ENCODE peak calls at places on chromosome 12, in six cellular contexts. C is AG04450, X is left ventricle myocardium inferior, R is neural progenitor cell, V is tibial artery, J is sigmoid colon. Y is an unnamed sample. For H3K9me3, the result is how much of the 10 kb centered on the place peaks cover.

GRCh38 chr12:107894589-107894988 is 120.1 kb downstream of the ASCL4 start:
- DNase-seq in V (no peak), X (no peak), J (no peak), R (no peak), C (no peak), Y (no peak)

GRCh38 chr12:89983622-89984021 is 275.0 kb upstream of the ATP2B1 start:
- DNase-seq in X (no peak), C (no peak), V (no peak), R (no peak), J (no peak), Y (no peak)

GRCh38 chr12:63874897-63875296 is 30.4 kb downstream of the SRGAP1 start:
- DNase-seq in X (no peak), J (no peak), C (no peak), R (no peak), V (no peak), Y (no peak)

GRCh38 chr12:56900583-56900982 is 33.6 kb downstream of the SDR9C7 start:
- DNase-seq in R (no peak), V (no peak), C (no peak), X (no peak), J (no peak), Y (no peak)

GRCh38 chr12:13156277-13156676 is 40.2 kb upstream of the EMP1 start:
- DNase-seq in V (no peak), C (no peak), X (no peak), J (no peak), R (no peak), Y (no peak)

GRCh38 chr12:39272934-39273770 is 169.8 kb downstream of the KIF21A start:
- DNase-seq in C (no peak), R (peak), X (no peak), J (no peak), V (no peak), Y (peak)

GRCh38 chr12:131091976-131092691 is 138.4 kb downstream of the ADGRD1 start:
- DNase-seq in X (no peak), V (peak), R (no peak), C (no peak), J (peak), Y (peak)

GRCh38 chr12:77996670-77997069 is 166.0 kb downstream of the NAV3 start:
- DNase-seq in J (no peak), C (no peak), X (no peak), R (no peak), V (no peak), Y (no peak)

GRCh38 chr12:117587646-117588287 is 226.3 kb upstream of the NOS1 start:
- DNase-seq in X (peak), V (peak), J (no peak), R (peak), C (no peak), Y (peak)

GRCh38 chr12:63068857-63069442 is 82.1 kb downstream of the AVPR1A start:
- DNase-seq in X (no peak), C (peak), V (no peak), J (no peak), R (peak), Y (no peak)

GRCh38 chr12:127174881-127175280 is 1092.1 kb upstream of the TMEM132C start:
- DNase-seq in V (no peak), R (no peak), J (no peak), C (no peak), X (no peak), Y (no peak)

DNA sequence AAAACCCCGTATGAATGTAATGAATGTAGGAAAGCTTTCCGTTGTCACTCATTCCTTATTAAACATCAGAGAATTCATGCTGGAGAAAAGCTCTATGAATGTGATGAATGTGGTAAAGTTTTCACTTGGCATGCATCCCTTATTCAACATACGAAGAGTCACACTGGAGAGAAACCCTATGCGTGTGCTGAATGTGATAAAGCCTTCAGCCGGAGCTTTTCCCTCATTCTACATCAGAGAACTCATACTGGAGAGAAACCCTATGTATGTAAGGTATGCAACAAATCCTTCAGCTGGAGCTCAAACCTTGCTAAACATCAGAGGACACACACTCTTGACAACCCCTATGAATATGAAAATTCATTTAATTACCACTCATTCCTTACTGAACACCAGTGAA is 23.8 kb downstream of the ZNF891 start:
- DNase-seq in R (no peak), V (no peak), J (no peak), C (no peak), X (no peak), Y (no peak)
- H3K9me3 ChIP-seq in R (half or more), V (half or more), J (half or more), C (under half), X (half or more), Y (under half)

DNA sequence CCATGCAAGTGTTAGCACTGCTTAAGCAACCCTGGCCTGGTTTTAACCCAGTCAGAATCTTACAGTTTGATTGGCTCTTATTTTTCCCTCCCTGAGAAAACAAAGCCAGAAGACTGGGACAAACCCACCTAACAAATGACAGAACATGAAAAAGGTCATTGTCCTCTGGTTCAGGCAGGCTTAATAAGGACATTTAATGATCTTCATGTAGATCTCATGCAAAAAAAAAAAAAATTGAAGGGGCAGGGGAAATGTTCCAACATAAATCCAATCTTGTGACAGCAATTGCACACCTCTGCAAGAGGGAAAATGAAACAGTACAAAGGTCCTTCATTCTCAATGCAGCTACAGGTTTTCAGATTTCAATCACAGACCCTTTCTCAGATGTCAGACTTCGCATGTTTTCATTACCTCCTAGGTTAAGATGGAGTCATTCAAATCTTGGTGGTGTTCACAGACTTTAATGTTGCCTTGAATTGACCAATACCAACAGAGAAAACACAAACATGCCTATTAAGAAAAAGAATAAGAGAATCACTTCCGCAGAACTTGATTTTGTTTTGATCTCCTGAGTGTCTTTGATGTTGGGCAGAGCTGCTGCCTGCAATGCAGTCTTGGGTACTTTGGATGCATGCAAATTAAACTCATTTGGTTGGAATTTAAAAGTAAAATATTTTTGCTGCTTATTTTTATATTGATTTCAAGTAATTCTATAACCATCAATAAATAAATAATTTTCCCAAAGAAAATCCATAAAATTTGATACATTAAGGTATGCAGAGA is 359.0 kb downstream of the BTG1 start:
- DNase-seq in R (no peak), V (no peak), J (no peak), C (no peak), X (no peak), Y (no peak)
- TF ChIP-seq CTCF in R (no peak), V (no peak), J (no peak), C (no peak), X (no peak), Y (no peak)

GRCh38 chr12:22615963-22616501 is 8.9 kb upstream of the ETNK1 start:
- DNase-seq in J (no peak), R (no peak), C (no peak), X (no peak), V (no peak), Y (no peak)
- H3K9me3 ChIP-seq in J (under half), R (under half), C (under half), X (under half), V (under half), Y (under half)

GRCh38 chr12:124767075-124767821 is 96.4 kb downstream of the SCARB1 start:
- DNase-seq in J (peak), V (peak), X (peak), C (no peak), R (peak), Y (peak)
- TF ChIP-seq CTCF in J (peak), V (peak), X (peak), C (peak), R (peak), Y (peak)

DNA sequence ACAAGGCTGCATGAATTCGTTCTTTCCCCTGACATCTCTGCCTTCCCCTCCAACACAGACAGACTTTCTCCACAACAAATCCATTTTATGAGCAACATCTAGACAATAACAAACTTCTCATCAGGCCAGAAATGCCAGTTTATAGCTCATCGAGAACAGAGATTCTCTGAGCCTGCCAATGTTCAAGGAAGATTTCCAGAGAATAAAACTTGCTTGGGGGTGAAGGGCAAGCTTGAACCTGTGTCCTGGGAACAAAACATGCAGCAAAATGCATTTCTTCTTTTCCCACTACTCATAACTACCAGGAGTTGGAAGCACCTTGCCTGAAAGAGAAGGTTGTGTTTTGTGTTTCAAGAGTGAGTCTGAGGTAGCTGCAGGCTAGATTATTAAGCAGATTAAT is 6.8 kb downstream of the MAP1LC3B2 start:
- DNase-seq in X (no peak), C (no peak), V (no peak), J (no peak), R (no peak), Y (no peak)
- H3K9me3 ChIP-seq in X (under half), C (under half), V (under half), J (under half), R (under half), Y (under half)

GRCh38 chr12:79547735-79548347 is 142.9 kb downstream of the PAWR start:
- DNase-seq in C (no peak), J (no peak), V (peak), X (no peak), R (peak), Y (peak)
- TF ChIP-seq CTCF in C (peak), J (peak), V (peak), X (peak), R (peak), Y (peak)

GRCh38 chr12:71759941-71760340 is 5.3 kb downstream of the RAB21 start:
- DNase-seq in R (no peak), J (no peak), X (no peak), C (no peak), V (no peak), Y (no peak)
- H3K9me3 ChIP-seq in R (under half), J (under half), X (under half), C (under half), V (under half), Y (under half)